ENCODE peak calls at places on chromosomes 3 and 15, in nine cellular contexts. V is GM19239; Z is heart left ventricle; L is kidney epithelial cell; N is left cardiac atrium; W is EL; X is CD8-positive, alpha-beta memory T cell; C is body of pancreas; O is breast epithelium. T is an unnamed sample.

GRCh38 chr15:71043373-71043772 is 71.9 kb upstream of the THSD4 start:
- DNase-seq in Z (no peak), X (no peak), W (peak), C (no peak), V (no peak), L (no peak), N (no peak), O (no peak), T (no peak)

GRCh38 chr3:29694783-29695182 is 413.9 kb downstream of the RBMS3 start:
- DNase-seq in W (peak), X (no peak), Z (no peak), O (no peak), C (no peak), L (peak), N (no peak), V (no peak), T (no peak)

GRCh38 chr3:150149651-150150051 is 179.0 kb upstream of the PFN2 start:
- DNase-seq in L (no peak), X (no peak), Z (no peak), N (no peak), O (no peak), V (no peak), C (no peak), W (peak), T (no peak)

GRCh38 chr3:69009559-69010410 is 3.7 kb downstream of the EOGT start:
- DNase-seq in W (peak), Z (no peak), C (no peak), V (no peak), X (no peak), O (no peak), L (no peak), N (no peak), T (no peak)

GRCh38 chr3:47865192-47865591 is 62.3 kb downstream of the DHX30 start:
- DNase-seq in L (no peak), X (no peak), V (no peak), Z (no peak), W (no peak), N (no peak), O (no peak), C (no peak), T (no peak)

GRCh38 chr3:38137615-38138346 is 680 bp upstream of the MYD88 start:
- DNase-seq in W (no peak), C (no peak), Z (no peak), O (no peak), N (no peak), V (no peak), X (peak), L (no peak), T (no peak)

GRCh38 chr3:106277731-106278130 is 408.9 kb upstream of the CBLB start:
- DNase-seq in C (no peak), W (no peak), V (no peak), X (no peak), Z (no peak), N (no peak), O (no peak), L (no peak), T (no peak)

GRCh38 chr3:6510713-6511112 is 350.2 kb upstream of the GRM7 start:
- DNase-seq in L (no peak), V (no peak), O (no peak), Z (no peak), C (no peak), W (no peak), N (no peak), X (no peak), T (no peak)

GRCh38 chr15:85760049-85760448 is 34.7 kb downstream of the KLHL25 start:
- DNase-seq in L (no peak), C (no peak), W (no peak), Z (no peak), N (no peak), X (no peak), O (no peak), V (no peak), T (no peak)

GRCh38 chr3:49781415-49782199 is 4.7 kb downstream of the IP6K1 start:
- DNase-seq in O (no peak), W (no peak), V (no peak), N (no peak), L (no peak), Z (no peak), X (no peak), C (no peak), T (no peak)

GRCh38 chr3:127043041-127043641 is 60.2 kb downstream of the PLXNA1 start:
- DNase-seq in O (no peak), C (peak), Z (no peak), V (no peak), W (no peak), L (no peak), X (no peak), N (peak), T (no peak)

GRCh38 chr3:186648851-186649250 is 8.7 kb downstream of the FETUB start:
- DNase-seq in O (no peak), W (no peak), Z (no peak), C (no peak), N (no peak), X (no peak), V (no peak), L (no peak), T (no peak)

GRCh38 chr15:27418729-27419128 is 447.7 kb downstream of the GABRG3 start:
- DNase-seq in Z (no peak), W (no peak), L (no peak), C (no peak), V (no peak), N (no peak), O (no peak), X (no peak), T (no peak)

GRCh38 chr3:53155763-53156162 is 5.2 kb upstream of the PRKCD start:
- DNase-seq in L (no peak), V (no peak), W (no peak), Z (no peak), O (peak), N (no peak), X (no peak), C (peak), T (no peak)

GRCh38 chr15:100060276-100060926 is 281.4 kb downstream of the ADAMTS17 start:
- DNase-seq in L (peak), W (no peak), C (peak), N (no peak), O (no peak), X (no peak), V (no peak), Z (peak), T (no peak)

GRCh38 chr15:26438316-26438715 is 334.6 kb downstream of the GABRB3 start:
- DNase-seq in Z (no peak), X (no peak), L (no peak), V (no peak), W (no peak), O (no peak), C (peak), N (no peak), T (no peak)

GRCh38 chr15:99211926-99212325 is 37.5 kb downstream of the TTC23 start:
- DNase-seq in L (no peak), N (no peak), O (no peak), X (no peak), C (no peak), V (no peak), Z (no peak), W (peak), T (no peak)

GRCh38 chr3:179136195-179136594 is 12.0 kb upstream of the PIK3CA start:
- DNase-seq in L (no peak), V (no peak), N (no peak), C (no peak), O (no peak), Z (no peak), X (no peak), W (no peak), T (no peak)

GRCh38 chr3:3618624-3619023 is 180.6 kb upstream of the LRRN1 start:
- DNase-seq in X (no peak), L (no peak), O (no peak), N (no peak), Z (no peak), W (no peak), V (no peak), C (no peak), T (no peak)

GRCh38 chr15:60338810-60339209 is 59.0 kb downstream of the ANXA2 start:
- DNase-seq in W (no peak), V (no peak), Z (no peak), N (no peak), L (no peak), C (no peak), X (no peak), O (no peak), T (no peak)

GRCh38 chr15:34753236-34753894 is 1.4 kb downstream of the GJD2 start:
- DNase-seq in W (peak), C (peak), L (peak), V (no peak), N (no peak), X (no peak), O (no peak), Z (peak), T (peak)

GRCh38 chr3:105649469-105649868 is 219.3 kb downstream of the CBLB start:
- DNase-seq in V (no peak), Z (no peak), W (no peak), N (no peak), X (no peak), O (no peak), L (no peak), C (no peak), T (no peak)

GRCh38 chr3:156455839-156456238 is 99.1 kb downstream of the SSR3 start:
- DNase-seq in L (no peak), N (no peak), X (no peak), C (no peak), Z (no peak), W (no peak), O (no peak), V (no peak), T (no peak)

GRCh38 chr3:186882881-186883685 is 40.6 kb downstream of the ADIPOQ start:
- DNase-seq in N (no peak), O (no peak), W (peak), L (peak), Z (no peak), V (no peak), C (no peak), X (no peak), T (no peak)

GRCh38 chr3:88725440-88725839 is 382.0 kb upstream of the EPHA3 start:
- DNase-seq in C (no peak), Z (no peak), X (no peak), N (no peak), W (no peak), V (no peak), L (no peak), O (no peak), T (no peak)

GRCh38 chr15:75043509-75044257 is 20.3 kb downstream of the PPCDC start:
- DNase-seq in O (peak), C (peak), N (peak), X (no peak), Z (peak), W (peak), L (peak), V (peak), T (peak)

GRCh38 chr3:143484851-143485512 is 363.3 kb downstream of the SLC9A9 start:
- DNase-seq in W (peak), X (no peak), L (no peak), N (no peak), V (no peak), Z (no peak), O (no peak), C (no peak), T (no peak)

GRCh38 chr15:39680868-39681267 is 100.0 kb downstream of the THBS1 start:
- DNase-seq in L (no peak), V (no peak), X (no peak), N (no peak), C (no peak), Z (no peak), O (no peak), W (peak), T (no peak)

GRCh38 chr15:62770752-62771151 is 271.8 kb upstream of the TPM1 start:
- DNase-seq in X (no peak), N (no peak), L (peak), W (peak), V (no peak), O (no peak), Z (no peak), C (no peak), T (no peak)

GRCh38 chr3:23979569-23979968 is 34.5 kb downstream of the NR1D2 start:
- DNase-seq in W (no peak), V (no peak), Z (no peak), L (no peak), X (no peak), O (no peak), N (no peak), C (no peak), T (no peak)

GRCh38 chr3:12916159-12916558 is 74.8 kb upstream of the RPL32 start:
- DNase-seq in N (no peak), L (no peak), Z (no peak), X (peak), V (no peak), C (no peak), O (no peak), W (no peak), T (no peak)

GRCh38 chr15:45834622-45835021 is 199.8 kb downstream of the SQOR start:
- DNase-seq in W (no peak), Z (no peak), N (no peak), C (no peak), O (no peak), X (no peak), V (no peak), L (no peak), T (no peak)

GRCh38 chr15:59345326-59345725 is 27.3 kb downstream of the MYO1E start:
- DNase-seq in X (no peak), N (no peak), C (no peak), L (no peak), V (no peak), W (no peak), O (no peak), Z (no peak), T (no peak)

GRCh38 chr3:33372218-33373081 is 67.8 kb downstream of the UBP1 start:
- DNase-seq in O (no peak), V (peak), L (peak), N (peak), C (peak), W (peak), X (peak), Z (no peak), T (no peak)

GRCh38 chr3:169668081-169668956 is 4.8 kb upstream of the MECOM start:
- DNase-seq in O (no peak), C (peak), L (no peak), X (no peak), W (peak), V (no peak), Z (peak), N (peak), T (no peak)